ENCODE peak calls at places on chromosomes 12 and 14, in four cellular contexts. F, C, J and Y are unnamed samples.

GRCh38 chr12:52043386-52044212 is 7.6 kb upstream of the NR4A1 start:
- DNase-seq in F (no peak), C (no peak), J (no peak), Y (no peak)

GRCh38 chr12:25590021-25590721 is 37.1 kb upstream of the LMNTD1 start:
- DNase-seq in F (no peak), C (no peak), J (no peak), Y (no peak)

GRCh38 chr14:53151867-53152626 is 1.1 kb downstream of the DDHD1 start:
- DNase-seq in F (peak; percentile 81), C (peak; percentile 82), J (peak; percentile 33), Y (peak; percentile 71)

GRCh38 chr12:109612003-109612402 is 38.4 kb downstream of the MVK start:
- DNase-seq in F (no peak), C (no peak), J (no peak), Y (no peak)

GRCh38 chr14:28494196-28494595 is 272.4 kb upstream of the FOXG1 start:
- DNase-seq in F (no peak), C (peak; percentile 74), J (no peak), Y (no peak)

GRCh38 chr14:55120466-55121144 is 8.4 kb upstream of the LGALS3 start:
- DNase-seq in F (no peak), C (no peak), J (no peak), Y (no peak)

GRCh38 chr12:124938066-124938465 is 23.6 kb upstream of the UBC start:
- DNase-seq in F (no peak), C (no peak), J (no peak), Y (no peak)

GRCh38 chr12:73599268-73599667 is 938.4 kb upstream of the ATXN7L3B start:
- DNase-seq in F (no peak), C (no peak), J (no peak), Y (no peak)

GRCh38 chr14:69921052-69921451 is 41.8 kb downstream of the SMOC1 start:
- DNase-seq in F (no peak), C (no peak), J (no peak), Y (no peak)

GRCh38 chr12:570949-571794 is 92.1 kb downstream of the NINJ2 start:
- DNase-seq in F (peak; percentile 81), C (peak; percentile 76), J (no peak), Y (peak; percentile 82)

GRCh38 chr14:87811246-87811645 is 181.7 kb downstream of the GALC start:
- DNase-seq in F (no peak), C (no peak), J (no peak), Y (no peak)

GRCh38 chr14:31977001-31977556 is 100.0 kb upstream of the ARHGAP5 start:
- DNase-seq in F (no peak), C (no peak), J (no peak), Y (no peak)

GRCh38 chr12:113936460-113936859 is 29.7 kb downstream of the RBM19 start:
- DNase-seq in F (no peak), C (no peak), J (no peak), Y (no peak)

GRCh38 chr12:132474237-132474741 is 15.7 kb upstream of the FBRSL1 start:
- DNase-seq in F (no peak), C (no peak), J (no peak), Y (no peak)

GRCh38 chr12:118418385-118419057 is 42.2 kb downstream of the SUDS3 start:
- DNase-seq in F (no peak), C (peak; percentile 52), J (no peak), Y (no peak)

GRCh38 chr14:30385925-30386324 is 173.0 kb upstream of the G2E3 start:
- DNase-seq in F (no peak), C (no peak), J (no peak), Y (no peak)

GRCh38 chr12:57476162-57476992 is 3.3 kb downstream of the ARHGAP9 start:
- DNase-seq in F (peak; percentile 78), C (no peak), J (no peak), Y (no peak)

GRCh38 chr12:54579696-54580333 is 8.6 kb downstream of the PPP1R1A start:
- DNase-seq in F (peak; percentile 89), C (peak; percentile 73), J (peak; percentile 78), Y (peak; percentile 93)

GRCh38 chr14:91088585-91088984 is 25.3 kb upstream of the DGLUCY start:
- DNase-seq in F (no peak), C (no peak), J (no peak), Y (no peak)

GRCh38 chr14:102192840-102193502 is 53.3 kb downstream of the WDR20 start:
- DNase-seq in F (no peak), C (no peak), J (no peak), Y (no peak)

GRCh38 chr12:89166525-89166934 is 185.8 kb downstream of the DUSP6 start:
- DNase-seq in F (no peak), C (no peak), J (no peak), Y (no peak)

GRCh38 chr12:9115731-9116689 is at the start of gene A2M:
- DNase-seq in F (no peak), C (no peak), J (no peak), Y (no peak)

GRCh38 chr12:5512585-5512970 is 80.7 kb downstream of the NTF3 start:
- DNase-seq in F (no peak), C (no peak), J (no peak), Y (no peak)